ENCODE peak calls at places on chromosomes 6 and 20, in six cellular contexts. M, V, S, Z, O and K are unnamed samples.

GRCh38 chr6:100175814-100176275 is 181.8 kb upstream of the MCHR2 start:
- DNase-seq in M (no peak), V (peak; percentile 95), S (no peak), Z (peak; percentile 95), O (no peak), K (peak; percentile 88)

GRCh38 chr6:105209950-105210706 is 30.3 kb upstream of the POPDC3 start:
- DNase-seq in M (no peak), V (peak; percentile 85), S (no peak), Z (peak; percentile 89), O (no peak), K (peak; percentile 80)

GRCh38 chr6:161168281-161168891 is 105.5 kb downstream of the AGPAT4 start:
- DNase-seq in M (no peak), V (peak; percentile 99), S (no peak), Z (peak; percentile 97), O (peak; percentile 75), K (peak; percentile 99)

GRCh38 chr6:109877028-109877726 is 100.9 kb upstream of the GPR6 start:
- DNase-seq in M (no peak), V (no peak), S (no peak), Z (no peak), O (no peak), K (no peak)

GRCh38 chr20:775679-776135 is 7.4 kb upstream of the SLC52A3 start:
- DNase-seq in M (no peak), V (no peak), S (no peak), Z (no peak), O (peak; percentile 31), K (no peak)

GRCh38 chr20:6134592-6134991 is 11.8 kb upstream of the FERMT1 start:
- DNase-seq in M (no peak), V (no peak), S (no peak), Z (no peak), O (no peak), K (no peak)

GRCh38 chr20:13794667-13795066 is 9.8 kb downstream of the NDUFAF5 start:
- DNase-seq in M (no peak), V (no peak), S (no peak), Z (no peak), O (no peak), K (no peak)

GRCh38 chr6:108078191-108078590 is 3.6 kb upstream of the OSTM1 start:
- DNase-seq in M (no peak), V (no peak), S (no peak), Z (no peak), O (no peak), K (no peak)

GRCh38 chr6:130405549-130405948 is 39.7 kb downstream of the TMEM200A start:
- DNase-seq in M (no peak), V (no peak), S (peak; percentile 17), Z (no peak), O (no peak), K (no peak)

GRCh38 chr6:105616521-105616920 is 213.6 kb upstream of the PREP start:
- DNase-seq in M (no peak), V (no peak), S (no peak), Z (no peak), O (no peak), K (no peak)

GRCh38 chr6:18707714-18708439 is 320.7 kb downstream of the RNF144B start:
- DNase-seq in M (no peak), V (no peak), S (no peak), Z (no peak), O (no peak), K (no peak)

GRCh38 chr6:21748343-21749063 is 155.0 kb downstream of the SOX4 start:
- DNase-seq in M (peak; percentile 4), V (peak; percentile 61), S (no peak), Z (peak; percentile 78), O (no peak), K (peak; percentile 82)

GRCh38 chr20:4471221-4471620 is 250.5 kb upstream of the PRND start:
- DNase-seq in M (no peak), V (peak; percentile 28), S (no peak), Z (peak; percentile 44), O (no peak), K (peak; percentile 55)

GRCh38 chr6:145903356-145904102 is 60.6 kb downstream of the SHPRH start:
- DNase-seq in M (no peak), V (peak; percentile 83), S (no peak), Z (peak; percentile 10), O (no peak), K (peak; percentile 69)

GRCh38 chr20:23654722-23655121 is 17.0 kb upstream of the CST3 start:
- DNase-seq in M (no peak), V (no peak), S (no peak), Z (no peak), O (no peak), K (no peak)

GRCh38 chr6:29995346-29995777 is 53.0 kb downstream of the HLA-A start:
- DNase-seq in M (no peak), V (peak; percentile 11), S (no peak), Z (peak; percentile 13), O (no peak), K (peak; percentile 34)

GRCh38 chr20:20956586-20956985 is 149.6 kb downstream of the LINC00237 start:
- DNase-seq in M (no peak), V (no peak), S (no peak), Z (no peak), O (peak; percentile 40), K (no peak)

GRCh38 chr6:118580585-118581419 is 32.7 kb downstream of the PLN start:
- DNase-seq in M (peak; percentile 74), V (peak; percentile 78), S (peak; percentile 86), Z (peak; percentile 73), O (peak; percentile 86), K (peak; percentile 77)

GRCh38 chr6:20340459-20340858 is 61.2 kb upstream of the E2F3 start:
- DNase-seq in M (no peak), V (no peak), S (no peak), Z (no peak), O (no peak), K (no peak)

GRCh38 chr6:106757267-106757666 is 127.9 kb downstream of the QRSL1 start:
- DNase-seq in M (no peak), V (no peak), S (no peak), Z (no peak), O (no peak), K (no peak)

GRCh38 chr6:36742146-36742545 is 44.5 kb downstream of the RAB44 start:
- DNase-seq in M (no peak), V (no peak), S (no peak), Z (no peak), O (no peak), K (no peak)

GRCh38 chr6:134185277-134185676 is 132.6 kb downstream of the SGK1 start:
- DNase-seq in M (no peak), V (no peak), S (no peak), Z (no peak), O (no peak), K (no peak)

GRCh38 chr6:143187173-143187908 is 126.7 kb downstream of the AIG1 start:
- DNase-seq in M (no peak), V (peak; percentile 74), S (no peak), Z (peak; percentile 92), O (no peak), K (peak; percentile 45)

GRCh38 chr6:165662041-165662491 is 975 bp downstream of the PDE10A start:
- DNase-seq in M (no peak), V (peak; percentile 18), S (no peak), Z (no peak), O (peak; percentile 74), K (no peak)

DNA sequence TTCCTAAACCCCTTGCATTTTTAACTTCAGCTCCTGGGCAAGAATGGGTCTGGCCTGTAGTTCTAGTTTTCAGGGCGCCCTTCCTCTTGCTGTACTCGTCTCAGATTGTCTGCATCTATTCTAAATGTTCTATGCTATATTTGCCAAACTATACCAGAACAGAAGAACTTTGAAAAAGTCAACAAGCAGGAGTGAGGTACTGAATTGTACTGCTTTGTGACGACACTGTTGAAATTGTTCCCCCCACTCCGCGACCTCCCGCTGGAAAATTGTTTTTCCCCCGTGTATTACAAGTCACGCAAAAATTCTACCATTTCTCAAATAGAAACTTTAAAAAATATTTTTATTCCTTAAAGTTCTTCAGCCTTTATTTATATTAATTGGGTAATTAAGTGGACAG is 73.9 kb downstream of the CBFA2T2 start:
- DNase-seq in M (no peak), V (no peak), S (no peak), Z (no peak), O (no peak), K (no peak)
- H3K4me1 ChIP-seq in M (peaks cover 71% of the 10 kb centered on the region), V (no peaks in the 10 kb centered on the region), S (peaks cover 61% of the 10 kb centered on the region), Z (peaks cover 6% of the 10 kb centered on the region), O (peaks cover 10% of the 10 kb centered on the region), K (peaks cover 2% of the 10 kb centered on the region)

GRCh38 chr6:45371924-45372582 is 5.7 kb downstream of the SUPT3H start:
- DNase-seq in M (no peak), V (peak; percentile 37), S (no peak), Z (no peak), O (no peak), K (peak; percentile 40)
- H3K36me3 ChIP-seq in M (no peaks in the 10 kb centered on the region), V (no peaks in the 10 kb centered on the region), S (no peaks in the 10 kb centered on the region), Z (no peaks in the 10 kb centered on the region), O (no peaks in the 10 kb centered on the region), K (no peaks in the 10 kb centered on the region)

GRCh38 chr6:159217595-159218275 is 48.5 kb downstream of the FNDC1 start:
- DNase-seq in M (peak; percentile 93), V (peak; percentile 21), S (peak; percentile 99), Z (peak; percentile 40), O (peak; percentile 82), K (peak; percentile 53)

GRCh38 chr6:159213401-159213800 is 44.2 kb downstream of the FNDC1 start:
- DNase-seq in M (no peak), V (no peak), S (peak; percentile 58), Z (peak; percentile 65), O (no peak), K (peak; percentile 6)

GRCh38 chr6:159214281-159214680 is 45.1 kb downstream of the FNDC1 start:
- DNase-seq in M (no peak), V (no peak), S (no peak), Z (peak; percentile 51), O (no peak), K (no peak)

GRCh38 chr6:159212881-159213280 is 43.7 kb downstream of the FNDC1 start:
- DNase-seq in M (peak; percentile 29), V (no peak), S (peak; percentile 71), Z (no peak), O (no peak), K (no peak)

DNA sequence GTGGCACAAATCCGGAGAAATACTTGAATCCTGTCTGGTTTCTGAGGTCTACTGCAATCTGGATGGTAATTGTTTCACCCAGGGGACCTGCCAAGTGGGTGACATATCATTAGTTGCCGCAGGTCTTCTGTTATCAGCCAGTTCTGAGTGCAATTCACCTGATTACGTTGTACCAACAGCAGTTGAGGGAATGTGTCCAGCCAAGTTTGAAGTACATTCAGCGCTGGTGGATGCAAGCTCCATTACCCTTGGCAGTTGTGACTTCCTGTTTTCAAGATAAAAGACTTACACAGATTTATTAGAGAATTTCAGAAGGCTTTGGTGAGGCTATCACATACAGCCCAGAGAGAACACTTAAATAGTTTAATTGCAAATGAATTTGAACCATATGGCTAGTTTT is 42.8 kb downstream of the FNDC1 start:
- DNase-seq in M (peak; percentile 83), V (no peak), S (peak; percentile 87), Z (peak; percentile 83), O (no peak), K (peak; percentile 3)
- H2AFZ ChIP-seq in M (peak overlapping the region; percentile 86), V (no peak overlapping the region), S (no peak overlapping the region), Z (no peak overlapping the region), O (no peak overlapping the region), K (no peak overlapping the region)

DNA sequence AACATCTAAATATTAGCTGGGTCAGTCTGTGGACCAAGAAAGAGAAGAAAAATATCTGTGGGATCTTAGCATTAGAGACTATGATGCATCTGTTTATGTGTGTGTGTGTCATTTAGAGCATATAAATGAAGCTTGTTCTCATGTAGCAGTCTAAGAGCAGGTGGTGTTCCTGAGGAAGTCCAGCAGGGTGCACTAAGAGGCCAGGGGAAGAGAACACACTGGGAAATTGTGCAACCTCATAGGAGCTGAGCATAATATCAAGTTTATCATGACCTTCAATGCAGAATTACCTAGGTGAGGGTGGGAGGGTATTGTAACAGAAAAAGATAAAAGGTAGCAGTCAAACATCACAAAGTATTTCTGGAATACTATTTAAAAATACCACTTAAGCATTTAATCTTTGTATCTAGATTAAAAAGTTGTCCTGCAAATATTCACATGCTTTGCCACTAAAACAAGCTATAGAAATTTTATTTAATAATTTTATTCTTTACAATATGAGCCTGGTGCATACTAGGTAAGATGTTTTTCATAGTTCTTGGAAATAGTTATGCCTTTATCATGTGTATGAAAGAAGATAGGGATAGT is 80.5 kb downstream of the SMPDL3A start:
- DNase-seq in M (peak; percentile 9), V (peak; percentile 47), S (peak; percentile 75), Z (peak; percentile 23), O (peak; percentile 69), K (peak; percentile 63)
- H3K4me1 ChIP-seq in M (no peaks in the 10 kb centered on the region), V (no peaks in the 10 kb centered on the region), S (no peaks in the 10 kb centered on the region), Z (no peaks in the 10 kb centered on the region), O (no peaks in the 10 kb centered on the region), K (no peaks in the 10 kb centered on the region)